ENCODE peak calls at places on chromosome 1, in nine cellular contexts. One of them, this sample, is unnamed.

GRCh38 chr1:90122679-90123340 is 127.9 kb downstream of the ZNF326 start:
- DNase-seq in H9: no peak
- DNase-seq in cardiac muscle cell: no peak
- DNase-seq in neural progenitor cell: no peak
- DNase-seq in B cell: no peak
- DNase-seq in neural crest cell: no peak
- DNase-seq in lower leg skin: no peak
- DNase-seq in OCI-LY7: no peak
- DNase-seq in H1: no peak
- DNase-seq in this sample: no peak

GRCh38 chr1:155309423-155310021 is 856 bp downstream of the FDPS start:
- DNase-seq in H9: no peak
- DNase-seq in neural crest cell: no peak
- DNase-seq in cardiac muscle cell: no peak
- DNase-seq in lower leg skin: no peak
- DNase-seq in H1: no peak
- DNase-seq in neural progenitor cell: peak; percentile 43
- DNase-seq in OCI-LY7: peak; percentile 32
- DNase-seq in B cell: peak; percentile 6
- DNase-seq in this sample: no peak

GRCh38 chr1:112695276-112695675 is 11.7 kb downstream of the RHOC start:
- DNase-seq in H9: no peak
- DNase-seq in neural progenitor cell: no peak
- DNase-seq in neural crest cell: no peak
- DNase-seq in H1: no peak
- DNase-seq in OCI-LY7: no peak
- DNase-seq in lower leg skin: peak; percentile 80
- DNase-seq in B cell: no peak
- DNase-seq in cardiac muscle cell: no peak
- DNase-seq in this sample: no peak

GRCh38 chr1:3614755-3615742 is 3.7 kb upstream of the MEGF6 start:
- DNase-seq in B cell: no peak
- DNase-seq in neural crest cell: peak; percentile 31
- DNase-seq in H1: no peak
- DNase-seq in OCI-LY7: peak; percentile 18
- DNase-seq in neural progenitor cell: peak; percentile 70
- DNase-seq in cardiac muscle cell: no peak
- DNase-seq in lower leg skin: no peak
- DNase-seq in H9: peak; percentile 58
- DNase-seq in this sample: no peak

GRCh38 chr1:219847215-219847855 is 81.0 kb downstream of the SLC30A10 start:
- DNase-seq in H9: no peak
- DNase-seq in lower leg skin: no peak
- DNase-seq in B cell: no peak
- DNase-seq in H1: no peak
- DNase-seq in neural progenitor cell: no peak
- DNase-seq in cardiac muscle cell: no peak
- DNase-seq in OCI-LY7: no peak
- DNase-seq in neural crest cell: no peak
- DNase-seq in this sample: no peak

GRCh38 chr1:14634497-14634896 is 36.0 kb downstream of the KAZN start:
- DNase-seq in neural progenitor cell: peak; percentile 19
- DNase-seq in H9: no peak
- DNase-seq in neural crest cell: peak; percentile 5
- DNase-seq in B cell: no peak
- DNase-seq in OCI-LY7: peak; percentile 24
- DNase-seq in cardiac muscle cell: no peak
- DNase-seq in H1: no peak
- DNase-seq in lower leg skin: peak; percentile 5
- DNase-seq in this sample: no peak

GRCh38 chr1:36687312-36687711 is 204.6 kb upstream of the CSF3R start:
- DNase-seq in neural progenitor cell: no peak
- DNase-seq in neural crest cell: no peak
- DNase-seq in OCI-LY7: no peak
- DNase-seq in H9: peak; percentile 5
- DNase-seq in B cell: no peak
- DNase-seq in cardiac muscle cell: no peak
- DNase-seq in lower leg skin: peak; percentile 31
- DNase-seq in H1: no peak
- DNase-seq in this sample: no peak

GRCh38 chr1:199243423-199244061 is 604.7 kb downstream of the PTPRC start:
- DNase-seq in neural progenitor cell: peak; percentile 63
- DNase-seq in H1: peak; percentile 57
- DNase-seq in cardiac muscle cell: peak; percentile 58
- DNase-seq in B cell: peak; percentile 31
- DNase-seq in neural crest cell: peak; percentile 53
- DNase-seq in OCI-LY7: peak; percentile 59
- DNase-seq in lower leg skin: peak; percentile 84
- DNase-seq in H9: peak; percentile 87
- DNase-seq in this sample: no peak

GRCh38 chr1:18565321-18565720 is 65.3 kb upstream of the PAX7 start:
- DNase-seq in cardiac muscle cell: no peak
- DNase-seq in neural progenitor cell: no peak
- DNase-seq in lower leg skin: no peak
- DNase-seq in neural crest cell: no peak
- DNase-seq in H1: no peak
- DNase-seq in B cell: no peak
- DNase-seq in H9: no peak
- DNase-seq in OCI-LY7: no peak
- DNase-seq in this sample: no peak

GRCh38 chr1:74679811-74680210 is 6.2 kb upstream of the ERICH3 start:
- DNase-seq in H9: no peak
- DNase-seq in neural progenitor cell: no peak
- DNase-seq in OCI-LY7: no peak
- DNase-seq in B cell: no peak
- DNase-seq in neural crest cell: no peak
- DNase-seq in lower leg skin: no peak
- DNase-seq in H1: no peak
- DNase-seq in cardiac muscle cell: no peak
- DNase-seq in this sample: no peak

GRCh38 chr1:46526013-46526688 is 25.3 kb downstream of the KNCN start:
- DNase-seq in lower leg skin: no peak
- DNase-seq in neural crest cell: no peak
- DNase-seq in H9: no peak
- DNase-seq in OCI-LY7: no peak
- DNase-seq in cardiac muscle cell: no peak
- DNase-seq in H1: no peak
- DNase-seq in B cell: no peak
- DNase-seq in neural progenitor cell: peak; percentile 58
- DNase-seq in this sample: no peak

GRCh38 chr1:201495447-201496295 is 11.3 kb downstream of the CSRP1 start:
- DNase-seq in cardiac muscle cell: peak; percentile 97
- DNase-seq in lower leg skin: peak; percentile 92
- DNase-seq in neural crest cell: peak; percentile 32
- DNase-seq in B cell: no peak
- DNase-seq in OCI-LY7: no peak
- DNase-seq in H1: no peak
- DNase-seq in neural progenitor cell: peak; percentile 35
- DNase-seq in H9: no peak
- DNase-seq in this sample: no peak

GRCh38 chr1:8395433-8395866 is 77.5 kb downstream of the SLC45A1 start:
- DNase-seq in OCI-LY7: peak; percentile 56
- DNase-seq in neural progenitor cell: no peak
- DNase-seq in B cell: peak; percentile 65
- DNase-seq in neural crest cell: no peak
- DNase-seq in cardiac muscle cell: no peak
- DNase-seq in lower leg skin: no peak
- DNase-seq in H1: no peak
- DNase-seq in H9: no peak
- DNase-seq in this sample: no peak

GRCh38 chr1:171871848-171872247 is 30.6 kb downstream of the DNM3 start:
- DNase-seq in H9: no peak
- DNase-seq in B cell: no peak
- DNase-seq in H1: no peak
- DNase-seq in cardiac muscle cell: no peak
- DNase-seq in OCI-LY7: no peak
- DNase-seq in neural progenitor cell: no peak
- DNase-seq in lower leg skin: no peak
- DNase-seq in neural crest cell: no peak
- DNase-seq in this sample: no peak

GRCh38 chr1:38005195-38006007 is at the start of gene FHL3:
- DNase-seq in B cell: peak; percentile 74
- DNase-seq in neural progenitor cell: peak; percentile 87
- DNase-seq in cardiac muscle cell: peak; percentile 82
- DNase-seq in H9: peak; percentile 89
- DNase-seq in lower leg skin: peak; percentile 90
- DNase-seq in OCI-LY7: no peak
- DNase-seq in neural crest cell: no peak
- DNase-seq in H1: no peak
- DNase-seq in this sample: no peak

GRCh38 chr1:178364782-178365181 is 132.0 kb downstream of the CLEC20A start:
- DNase-seq in neural crest cell: no peak
- DNase-seq in B cell: no peak
- DNase-seq in H9: no peak
- DNase-seq in neural progenitor cell: no peak
- DNase-seq in OCI-LY7: no peak
- DNase-seq in lower leg skin: no peak
- DNase-seq in H1: no peak
- DNase-seq in cardiac muscle cell: no peak
- DNase-seq in this sample: no peak

GRCh38 chr1:178362784-178363183 is 134.0 kb downstream of the CLEC20A start:
- DNase-seq in lower leg skin: no peak
- DNase-seq in H1: no peak
- DNase-seq in neural crest cell: no peak
- DNase-seq in OCI-LY7: no peak
- DNase-seq in B cell: no peak
- DNase-seq in neural progenitor cell: no peak
- DNase-seq in cardiac muscle cell: peak; percentile 59
- DNase-seq in H9: no peak
- DNase-seq in this sample: no peak

GRCh38 chr1:178360421-178360820 is 136.3 kb downstream of the CLEC20A start:
- DNase-seq in lower leg skin: no peak
- DNase-seq in cardiac muscle cell: no peak
- DNase-seq in B cell: no peak
- DNase-seq in OCI-LY7: no peak
- DNase-seq in H9: no peak
- DNase-seq in neural crest cell: no peak
- DNase-seq in neural progenitor cell: no peak
- DNase-seq in H1: no peak
- DNase-seq in this sample: no peak

GRCh38 chr1:178367151-178367550 is 129.6 kb downstream of the CLEC20A start:
- DNase-seq in H1: no peak
- DNase-seq in neural crest cell: no peak
- DNase-seq in lower leg skin: no peak
- DNase-seq in neural progenitor cell: no peak
- DNase-seq in B cell: no peak
- DNase-seq in H9: no peak
- DNase-seq in OCI-LY7: no peak
- DNase-seq in cardiac muscle cell: no peak
- DNase-seq in this sample: no peak

GRCh38 chr1:178361847-178362246 is 134.9 kb downstream of the CLEC20A start:
- DNase-seq in lower leg skin: no peak
- DNase-seq in neural progenitor cell: no peak
- DNase-seq in neural crest cell: no peak
- DNase-seq in H9: no peak
- DNase-seq in B cell: no peak
- DNase-seq in OCI-LY7: peak; percentile 4
- DNase-seq in cardiac muscle cell: no peak
- DNase-seq in H1: no peak
- DNase-seq in this sample: no peak
- TF ChIP-seq CTCF in lower leg skin: no peak
- TF ChIP-seq CTCF in neural progenitor cell: no peak
- TF ChIP-seq CTCF in neural crest cell: no peak
- TF ChIP-seq CTCF in H9: peak; percentile 41
- TF ChIP-seq CTCF in B cell: no peak
- TF ChIP-seq CTCF in OCI-LY7: peak; percentile 44
- TF ChIP-seq CTCF in cardiac muscle cell: no peak
- TF ChIP-seq CTCF in H1: peak; percentile 38
- TF ChIP-seq CTCF in this sample: no peak

GRCh38 chr1:215273838-215274516 is 191.4 kb downstream of the KCNK2 start:
- DNase-seq in H1: no peak
- DNase-seq in lower leg skin: no peak
- DNase-seq in neural crest cell: no peak
- DNase-seq in OCI-LY7: no peak
- DNase-seq in cardiac muscle cell: peak; percentile 74
- DNase-seq in neural progenitor cell: no peak
- DNase-seq in B cell: no peak
- DNase-seq in H9: no peak
- DNase-seq in this sample: no peak

GRCh38 chr1:215264649-215265048 is 182.1 kb downstream of the KCNK2 start:
- DNase-seq in lower leg skin: no peak
- DNase-seq in H1: no peak
- DNase-seq in neural progenitor cell: no peak
- DNase-seq in neural crest cell: no peak
- DNase-seq in OCI-LY7: no peak
- DNase-seq in cardiac muscle cell: no peak
- DNase-seq in B cell: no peak
- DNase-seq in H9: no peak
- DNase-seq in this sample: no peak

GRCh38 chr1:215267495-215267894 is 185.0 kb downstream of the KCNK2 start:
- DNase-seq in H1: no peak
- DNase-seq in H9: no peak
- DNase-seq in OCI-LY7: no peak
- DNase-seq in neural progenitor cell: no peak
- DNase-seq in cardiac muscle cell: no peak
- DNase-seq in B cell: no peak
- DNase-seq in neural crest cell: no peak
- DNase-seq in lower leg skin: no peak
- DNase-seq in this sample: no peak

DNA sequence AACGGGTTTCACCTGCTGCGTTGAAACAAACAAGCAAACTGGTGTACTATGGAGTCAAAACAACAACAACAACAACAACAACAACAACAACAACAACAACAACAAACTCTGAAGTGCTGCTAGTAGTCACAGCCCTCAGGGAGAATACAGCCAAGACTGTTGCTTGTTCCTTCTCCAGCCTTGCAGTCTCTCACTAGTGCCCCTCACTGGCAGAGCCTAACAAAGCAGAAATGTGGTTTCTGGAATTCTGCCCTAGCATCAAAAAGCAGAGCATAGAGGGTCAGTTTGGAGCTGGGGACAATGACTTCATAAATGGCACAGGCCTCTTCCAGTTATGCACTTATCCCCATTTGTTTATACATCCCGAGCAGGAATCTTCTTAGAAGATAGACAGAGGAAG is 187.4 kb downstream of the KCNK2 start:
- DNase-seq in lower leg skin: no peak
- DNase-seq in neural crest cell: no peak
- DNase-seq in H1: no peak
- DNase-seq in neural progenitor cell: peak; percentile 16
- DNase-seq in B cell: no peak
- DNase-seq in H9: peak; percentile 50
- DNase-seq in cardiac muscle cell: no peak
- DNase-seq in OCI-LY7: no peak
- DNase-seq in this sample: no peak
- TF ChIP-seq CTCF in lower leg skin: no peak
- TF ChIP-seq CTCF in neural crest cell: no peak
- TF ChIP-seq CTCF in H1: peak; percentile 15
- TF ChIP-seq CTCF in neural progenitor cell: peak; percentile 38
- TF ChIP-seq CTCF in B cell: no peak
- TF ChIP-seq CTCF in H9: peak; percentile 57
- TF ChIP-seq CTCF in cardiac muscle cell: no peak
- TF ChIP-seq CTCF in OCI-LY7: no peak
- TF ChIP-seq CTCF in this sample: no peak

GRCh38 chr1:110047463-110047862 is 13.0 kb downstream of the STRIP1 start:
- DNase-seq in lower leg skin: no peak
- DNase-seq in neural progenitor cell: no peak
- DNase-seq in B cell: no peak
- DNase-seq in neural crest cell: no peak
- DNase-seq in H1: no peak
- DNase-seq in OCI-LY7: no peak
- DNase-seq in H9: no peak
- DNase-seq in cardiac muscle cell: no peak
- DNase-seq in this sample: no peak
- TF ChIP-seq CTCF in lower leg skin: no peak
- TF ChIP-seq CTCF in neural progenitor cell: no peak
- TF ChIP-seq CTCF in B cell: no peak
- TF ChIP-seq CTCF in neural crest cell: no peak
- TF ChIP-seq CTCF in H1: peak; percentile 28
- TF ChIP-seq CTCF in OCI-LY7: no peak
- TF ChIP-seq CTCF in H9: no peak
- TF ChIP-seq CTCF in cardiac muscle cell: no peak
- TF ChIP-seq CTCF in this sample: no peak

GRCh38 chr1:183185941-183186490 is at the start of gene LAMC2:
- DNase-seq in B cell: no peak
- DNase-seq in cardiac muscle cell: no peak
- DNase-seq in lower leg skin: peak; percentile 91
- DNase-seq in H9: peak; percentile 86
- DNase-seq in H1: peak; percentile 70
- DNase-seq in neural crest cell: peak; percentile 41
- DNase-seq in OCI-LY7: no peak
- DNase-seq in neural progenitor cell: peak; percentile 75
- DNase-seq in this sample: no peak
- TF ChIP-seq CTCF in B cell: no peak
- TF ChIP-seq CTCF in cardiac muscle cell: peak; percentile 18
- TF ChIP-seq CTCF in lower leg skin: no peak
- TF ChIP-seq CTCF in H9: peak; percentile 62
- TF ChIP-seq CTCF in H1: peak; percentile 46
- TF ChIP-seq CTCF in neural crest cell: peak; percentile 67
- TF ChIP-seq CTCF in OCI-LY7: no peak
- TF ChIP-seq CTCF in neural progenitor cell: peak; percentile 38
- TF ChIP-seq CTCF in this sample: peak; percentile 60

This sample was measured in osteocyte.